ENCODE peak calls at places on chromosomes 13 and 19, in ten cellular contexts. I, P, Z, G, Y, D, N, M, W and E are unnamed samples.
A peak's percentile ranks its signal among the peaks of the same experiment; 100 is the strongest.

GRCh38 chr19:58380037-58380735 is 644 bp downstream of the ZNF837 start:
- DNase-seq in I (no peak), G (no peak), N (no peak), D (no peak), Y (no peak), P (peak; percentile 54), M (peak; percentile 40), W (no peak), Z (no peak), E (no peak)

GRCh38 chr13:97133955-97134354 is 88.2 kb upstream of the MBNL2 start:
- DNase-seq in N (no peak), D (no peak), Z (no peak), W (no peak), I (no peak), M (no peak), P (no peak), Y (peak; percentile 42), G (no peak), E (no peak)

GRCh38 chr19:15297416-15298224 is 34.7 kb downstream of the BRD4 start:
- DNase-seq in N (no peak), G (no peak), Y (peak; percentile 85), M (no peak), D (no peak), Z (no peak), W (no peak), I (no peak), P (no peak), E (no peak)

GRCh38 chr13:50449465-50449864 is 394.0 kb downstream of the DLEU7 start:
- DNase-seq in Z (no peak), D (no peak), G (no peak), I (no peak), W (no peak), P (no peak), M (no peak), Y (no peak), N (no peak), E (no peak)

GRCh38 chr13:75860935-75861334 is 224.8 kb downstream of the LMO7 start:
- DNase-seq in Y (no peak), D (no peak), W (no peak), I (no peak), P (no peak), N (no peak), G (no peak), M (no peak), Z (no peak), E (no peak)

GRCh38 chr13:61350351-61350750 is 65.3 kb downstream of the PCDH20 start:
- DNase-seq in I (no peak), G (no peak), P (no peak), Y (no peak), D (no peak), W (no peak), N (no peak), Z (no peak), M (no peak), E (no peak)

GRCh38 chr19:383922-384800 is 24.8 kb downstream of the C2CD4C start:
- DNase-seq in I (no peak), Z (no peak), M (no peak), Y (no peak), G (no peak), P (no peak), W (no peak), D (no peak), N (no peak), E (no peak)

GRCh38 chr13:28499579-28499978 is 4.7 kb upstream of the FLT1 start:
- DNase-seq in Y (no peak), M (no peak), I (no peak), D (no peak), N (no peak), P (no peak), W (no peak), G (no peak), Z (no peak), E (no peak)

GRCh38 chr13:113448545-113448884 is 4.8 kb downstream of the ADPRHL1 start:
- DNase-seq in Z (no peak), P (no peak), N (no peak), D (no peak), M (peak; percentile 54), I (no peak), G (no peak), Y (no peak), W (no peak), E (no peak)

GRCh38 chr13:70668983-70669382 is 560.7 kb upstream of the KLHL1 start:
- DNase-seq in Y (no peak), I (no peak), M (no peak), N (no peak), D (no peak), W (no peak), G (no peak), Z (no peak), P (no peak), E (no peak)